ENCODE peak calls at places on chromosomes 2 and 18, in six cellular contexts. L is B cell, N is fibroblast of the aortic adventitia, G is astrocyte of the spinal cord, J is K562, Y is HFFc6. F is an unnamed sample.
A peak's percentile ranks its signal among the peaks of the same experiment; 100 is the strongest.

GRCh38 chr2:186919272-186919671 is 70.3 kb upstream of the ZSWIM2 start:
- DNase-seq in N (peak; percentile 64), J (no peak), G (peak; percentile 90), Y (peak; percentile 75), L (no peak), F (no peak)

GRCh38 chr2:168804214-168804613 is 1.8 kb downstream of the NOSTRIN start:
- DNase-seq in N (no peak), L (no peak), G (no peak), Y (no peak), J (peak; percentile 62), F (no peak)

GRCh38 chr2:86017901-86018896 is 87.5 kb downstream of the POLR1A start:
- DNase-seq in L (peak; percentile 23), Y (no peak), N (no peak), G (no peak), J (no peak), F (peak; percentile 39)

GRCh38 chr2:63658176-63658968 is 69.6 kb downstream of the MDH1 start:
- DNase-seq in N (peak; percentile 40), J (no peak), G (no peak), L (no peak), Y (peak; percentile 25), F (no peak)

GRCh38 chr2:84846041-84846663 is 34.7 kb downstream of the TRABD2A start:
- DNase-seq in G (peak; percentile 59), Y (no peak), N (peak; percentile 48), J (no peak), L (no peak), F (no peak)

GRCh38 chr2:143162997-143163396 is 33.8 kb downstream of the ARHGAP15 start:
- DNase-seq in N (no peak), J (no peak), Y (no peak), G (no peak), L (no peak), F (no peak)

GRCh38 chr2:105397959-105398521 is 811 bp downstream of the FHL2 start:
- DNase-seq in N (peak; percentile 69), Y (no peak), G (peak; percentile 35), J (peak; percentile 53), L (no peak), F (no peak)

GRCh38 chr18:6866552-6866951 is 137.0 kb downstream of the ARHGAP28 start:
- DNase-seq in G (no peak), J (no peak), Y (no peak), L (no peak), N (no peak), F (no peak)

GRCh38 chr2:88055049-88055435 is 541 bp downstream of the KRCC1 start:
- DNase-seq in G (peak; percentile 45), N (peak; percentile 52), Y (no peak), L (no peak), J (no peak), F (no peak)

GRCh38 chr2:239466755-239467271 is 66.0 kb upstream of the HDAC4 start:
- DNase-seq in L (no peak), G (no peak), Y (no peak), J (no peak), N (no peak), F (no peak)

GRCh38 chr2:172710584-172711024 is 25.0 kb upstream of the RAPGEF4 start:
- DNase-seq in Y (peak; percentile 90), L (peak; percentile 16), G (peak; percentile 91), J (peak; percentile 37), N (peak; percentile 69), F (peak; percentile 64)

GRCh38 chr2:208359632-208359986 is 47.0 kb upstream of the PTH2R start:
- DNase-seq in G (no peak), J (no peak), Y (no peak), L (no peak), N (no peak), F (no peak)

GRCh38 chr18:12989397-12990127 is 1.6 kb upstream of the CEP192 start:
- DNase-seq in L (no peak), G (no peak), J (peak; percentile 23), Y (no peak), N (no peak), F (no peak)

GRCh38 chr2:211068108-211068780 is 511.8 kb downstream of the CPS1 start:
- DNase-seq in G (no peak), L (no peak), Y (no peak), N (peak; percentile 32), J (no peak), F (no peak)

GRCh38 chr2:108459441-108459840 is 10.4 kb downstream of the GCC2 start:
- DNase-seq in G (no peak), J (no peak), N (no peak), L (no peak), Y (no peak), F (no peak)

GRCh38 chr2:8265827-8266226 is 416.0 kb upstream of the ID2 start:
- DNase-seq in G (no peak), N (no peak), L (no peak), Y (no peak), J (no peak), F (no peak)

GRCh38 chr2:44682459-44682858 is 259.0 kb upstream of the SIX3 start:
- DNase-seq in G (no peak), N (no peak), L (no peak), J (no peak), Y (no peak), F (no peak)

GRCh38 chr2:109612991-109613921 is 510 bp downstream of the SEPTIN10 start:
- DNase-seq in G (peak; percentile 69), L (peak; percentile 26), N (peak; percentile 78), J (no peak), Y (peak; percentile 41), F (peak; percentile 40)

GRCh38 chr18:24126155-24126947 is 12.5 kb upstream of the CABYR start:
- DNase-seq in L (no peak), Y (no peak), N (peak; percentile 28), J (no peak), G (no peak), F (no peak)

GRCh38 chr18:58310517-58310916 is 266.5 kb downstream of the NEDD4L start:
- DNase-seq in L (no peak), N (no peak), Y (no peak), J (no peak), G (no peak), F (no peak)

GRCh38 chr18:23784811-23785245 is 95.6 kb downstream of the LAMA3 start:
- DNase-seq in L (no peak), N (peak; percentile 71), G (peak; percentile 82), Y (peak; percentile 75), J (no peak), F (no peak)

GRCh38 chr2:129813404-129813803 is 166.1 kb upstream of the RAB6C start:
- DNase-seq in Y (no peak), L (no peak), J (peak; percentile 4), G (no peak), N (no peak), F (peak; percentile 39)
- TF ChIP-seq CTCF in Y (no peak), L (no peak), J (peak; percentile 22), G (no peak), N (no peak), F (peak; percentile 40)

GRCh38 chr2:237431856-237432255 is 17.9 kb upstream of the COL6A3 start:
- DNase-seq in G (no peak), J (no peak), Y (no peak), N (no peak), L (no peak), F (no peak)

GRCh38 chr2:237433920-237434319 is 20.0 kb upstream of the COL6A3 start:
- DNase-seq in J (no peak), L (no peak), Y (no peak), N (no peak), G (no peak), F (no peak)

GRCh38 chr2:237434916-237435315 is 21.0 kb upstream of the COL6A3 start:
- DNase-seq in L (no peak), Y (peak; percentile 58), G (peak; percentile 85), N (no peak), J (peak; percentile 45), F (no peak)

GRCh38 chr2:237431372-237431771 is 17.4 kb upstream of the COL6A3 start:
- DNase-seq in N (peak; percentile 58), G (peak; percentile 86), Y (peak; percentile 92), L (no peak), J (no peak), F (no peak)

DNA sequence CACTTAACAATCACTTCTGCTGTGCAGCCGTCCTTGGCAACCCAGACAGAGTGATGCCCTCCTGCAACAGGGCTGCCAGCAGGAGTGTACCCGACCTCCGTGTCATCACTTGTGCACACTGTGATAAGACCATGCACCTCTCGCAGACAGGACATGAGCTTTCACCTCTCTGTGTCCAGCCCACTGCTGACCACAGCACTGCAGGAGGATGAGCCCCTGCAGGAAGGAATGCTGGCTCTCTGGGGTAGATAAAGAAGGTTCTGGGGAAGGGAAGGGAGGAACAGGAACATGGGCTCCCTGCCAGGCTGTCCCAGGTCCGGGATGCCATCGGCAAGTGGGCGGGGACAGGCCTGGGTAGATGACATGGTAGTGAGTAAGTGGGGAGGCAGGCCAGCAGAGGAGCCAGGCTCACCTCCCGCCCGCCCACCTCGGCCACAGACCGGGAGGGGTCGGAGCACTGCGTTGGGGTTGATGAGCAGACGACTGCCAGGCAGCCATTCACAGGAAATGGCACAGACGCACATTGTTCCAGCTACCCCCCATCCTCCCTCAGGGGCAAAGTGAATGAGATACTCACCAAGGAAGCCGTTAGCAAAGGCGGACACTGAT is 18.6 kb upstream of the COL6A3 start:
- DNase-seq in J (no peak), L (no peak), N (peak; percentile 75), G (peak; percentile 95), Y (peak; percentile 98), F (no peak)
- TF ChIP-seq CTCF in J (no peak), L (no peak), N (peak; percentile 51), G (peak; percentile 26), Y (peak; percentile 73), F (no peak)

DNA sequence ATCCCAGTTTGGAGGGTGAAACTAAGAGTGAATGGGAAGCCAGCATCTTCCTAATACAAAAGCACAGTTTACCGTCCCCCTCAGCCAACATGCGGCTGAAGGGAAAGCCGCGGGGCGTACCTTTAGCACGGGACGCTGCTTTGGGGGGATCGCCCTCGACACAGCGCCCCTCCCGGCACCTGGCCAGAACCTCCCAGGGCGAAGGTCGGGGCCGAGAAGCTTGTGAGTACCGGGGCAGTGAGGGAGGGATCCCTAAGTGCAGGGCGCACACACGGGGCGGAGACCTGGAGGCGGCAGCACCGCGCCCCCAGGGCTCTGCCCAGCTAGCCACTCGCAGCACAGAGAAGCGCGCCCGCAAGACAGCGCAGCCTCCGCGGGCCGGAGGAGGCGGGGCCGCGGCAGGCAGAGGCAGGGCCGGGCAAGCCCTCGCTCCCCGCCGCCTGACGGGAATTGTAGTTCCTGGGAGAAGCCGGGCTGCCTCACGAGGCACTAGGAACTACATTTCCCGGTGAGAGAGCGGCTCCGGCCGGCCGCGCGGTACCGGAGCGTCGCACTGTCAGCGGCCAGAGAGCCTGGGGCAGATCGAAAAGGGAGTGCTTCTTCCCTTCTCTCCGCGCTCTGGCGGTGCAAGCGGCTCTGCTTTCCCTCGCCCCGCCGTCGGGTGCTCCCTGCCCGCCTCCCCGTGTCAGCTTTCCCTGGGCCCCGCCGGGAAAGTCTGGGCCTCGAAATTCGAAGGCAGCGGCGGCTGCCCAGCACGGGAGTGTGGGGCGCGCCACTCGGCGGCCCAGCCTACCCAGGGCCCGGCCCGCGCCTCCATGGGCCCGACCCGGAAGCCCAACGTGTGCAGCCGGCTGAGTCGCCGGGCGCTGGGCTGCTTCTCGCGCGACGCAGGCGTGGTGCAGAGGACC is at the start of the genes DCAF17 and METTL8:
- DNase-seq in L (peak; percentile 96), G (peak; percentile 97), N (peak; percentile 92), Y (peak; percentile 95), J (peak; percentile 99), F (peak; percentile 96)
- TF ChIP-seq CTCF in L (peak; percentile 61), G (peak; percentile 27), N (peak; percentile 6), Y (peak; percentile 73), J (peak; percentile 92), F (peak; percentile 56)

DNA sequence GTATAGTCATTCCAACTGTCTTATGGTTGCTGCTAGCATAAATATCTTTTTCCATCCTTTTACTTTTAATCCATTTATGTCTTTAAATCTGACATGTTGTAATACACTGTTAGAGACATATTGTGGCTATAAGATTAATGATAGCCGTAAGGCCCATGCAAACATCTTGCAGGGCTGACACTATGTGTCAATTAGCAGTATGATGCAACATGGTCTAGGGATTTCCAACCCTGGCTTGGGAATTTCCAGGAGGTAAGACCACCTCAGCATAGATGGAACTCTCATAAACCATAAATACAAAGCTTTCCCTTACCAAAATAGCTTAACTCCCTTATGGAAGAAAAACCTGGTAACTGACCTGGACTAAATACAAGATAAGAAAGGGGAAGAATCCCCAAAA is 16.5 kb downstream of the SCLY start:
- DNase-seq in Y (no peak), N (no peak), J (no peak), G (no peak), L (no peak), F (no peak)
- TF ChIP-seq CTCF in Y (no peak), N (no peak), J (no peak), G (no peak), L (no peak), F (no peak)